ENCODE peak calls at places on chromosome 12, in seven cellular contexts. One of them, this sample, is unnamed.

GRCh38 chr12:51389302-51389999 is 1.8 kb downstream of the GALNT6 start:
- DNase-seq in AG09309: no peak
- DNase-seq in transverse colon: peak
- DNase-seq in RWPE1: no peak
- DNase-seq in nephron progenitor cell: no peak
- DNase-seq in fibroblast of mammary gland: peak
- DNase-seq in Peyer's patch: no peak
- DNase-seq in this sample: no peak

GRCh38 chr12:24488906-24489619 is 459.8 kb downstream of the BCAT1 start:
- DNase-seq in AG09309: no peak
- DNase-seq in transverse colon: no peak
- DNase-seq in RWPE1: no peak
- DNase-seq in nephron progenitor cell: no peak
- DNase-seq in fibroblast of mammary gland: no peak
- DNase-seq in Peyer's patch: no peak
- DNase-seq in this sample: no peak

GRCh38 chr12:130955238-130955816 is 1.6 kb downstream of the ADGRD1 start:
- DNase-seq in AG09309: no peak
- DNase-seq in transverse colon: no peak
- DNase-seq in RWPE1: no peak
- DNase-seq in nephron progenitor cell: no peak
- DNase-seq in fibroblast of mammary gland: no peak
- DNase-seq in Peyer's patch: no peak
- DNase-seq in this sample: no peak

GRCh38 chr12:103518899-103519298 is 23.1 kb upstream of the C12orf42 start:
- DNase-seq in AG09309: no peak
- DNase-seq in transverse colon: no peak
- DNase-seq in RWPE1: no peak
- DNase-seq in nephron progenitor cell: no peak
- DNase-seq in fibroblast of mammary gland: no peak
- DNase-seq in Peyer's patch: no peak
- DNase-seq in this sample: no peak

GRCh38 chr12:117064596-117064995 is 34.6 kb downstream of the TESC start:
- DNase-seq in AG09309: no peak
- DNase-seq in transverse colon: no peak
- DNase-seq in RWPE1: no peak
- DNase-seq in nephron progenitor cell: no peak
- DNase-seq in fibroblast of mammary gland: no peak
- DNase-seq in Peyer's patch: no peak
- DNase-seq in this sample: no peak

GRCh38 chr12:113271853-113272561 is 50.7 kb downstream of the TPCN1 start:
- DNase-seq in AG09309: peak
- DNase-seq in transverse colon: peak
- DNase-seq in RWPE1: peak
- DNase-seq in nephron progenitor cell: no peak
- DNase-seq in fibroblast of mammary gland: peak
- DNase-seq in Peyer's patch: peak
- DNase-seq in this sample: no peak

GRCh38 chr12:47752552-47752951 is 6.1 kb downstream of the RAPGEF3 start:
- DNase-seq in AG09309: no peak
- DNase-seq in transverse colon: no peak
- DNase-seq in RWPE1: peak
- DNase-seq in nephron progenitor cell: no peak
- DNase-seq in fibroblast of mammary gland: peak
- DNase-seq in Peyer's patch: no peak
- DNase-seq in this sample: no peak

GRCh38 chr12:9741726-9742125 is 8.8 kb upstream of the CLECL1 start:
- DNase-seq in AG09309: no peak
- DNase-seq in transverse colon: peak
- DNase-seq in RWPE1: no peak
- DNase-seq in nephron progenitor cell: no peak
- DNase-seq in fibroblast of mammary gland: no peak
- DNase-seq in Peyer's patch: peak
- DNase-seq in this sample: no peak

GRCh38 chr12:93415723-93416464 is 25.9 kb downstream of the UBE2N start:
- DNase-seq in AG09309: no peak
- DNase-seq in transverse colon: no peak
- DNase-seq in RWPE1: no peak
- DNase-seq in nephron progenitor cell: no peak
- DNase-seq in fibroblast of mammary gland: peak
- DNase-seq in Peyer's patch: no peak
- DNase-seq in this sample: no peak

GRCh38 chr12:118611770-118612169 is 235.4 kb downstream of the SUDS3 start:
- DNase-seq in AG09309: no peak
- DNase-seq in transverse colon: no peak
- DNase-seq in RWPE1: no peak
- DNase-seq in nephron progenitor cell: no peak
- DNase-seq in fibroblast of mammary gland: no peak
- DNase-seq in Peyer's patch: no peak
- DNase-seq in this sample: no peak

GRCh38 chr12:47270782-47271664 is 191.3 kb upstream of the AMIGO2 start:
- DNase-seq in AG09309: peak
- DNase-seq in transverse colon: no peak
- DNase-seq in RWPE1: peak
- DNase-seq in nephron progenitor cell: no peak
- DNase-seq in fibroblast of mammary gland: peak
- DNase-seq in Peyer's patch: no peak
- DNase-seq in this sample: no peak

GRCh38 chr12:92955997-92956663 is 27.0 kb upstream of the EEA1 start:
- DNase-seq in AG09309: peak
- DNase-seq in transverse colon: no peak
- DNase-seq in RWPE1: no peak
- DNase-seq in nephron progenitor cell: no peak
- DNase-seq in fibroblast of mammary gland: peak
- DNase-seq in Peyer's patch: no peak
- DNase-seq in this sample: no peak

GRCh38 chr12:22733756-22734155 is 108.8 kb downstream of the ETNK1 start:
- DNase-seq in AG09309: no peak
- DNase-seq in transverse colon: no peak
- DNase-seq in RWPE1: no peak
- DNase-seq in nephron progenitor cell: no peak
- DNase-seq in fibroblast of mammary gland: peak
- DNase-seq in Peyer's patch: no peak
- DNase-seq in this sample: no peak

GRCh38 chr12:12194206-12194605 is 72.6 kb downstream of the LRP6 start:
- DNase-seq in AG09309: no peak
- DNase-seq in transverse colon: no peak
- DNase-seq in RWPE1: peak
- DNase-seq in nephron progenitor cell: no peak
- DNase-seq in fibroblast of mammary gland: peak
- DNase-seq in Peyer's patch: no peak
- DNase-seq in this sample: no peak

GRCh38 chr12:114916531-114916930 is 232.6 kb upstream of the TBX3 start:
- DNase-seq in AG09309: peak
- DNase-seq in transverse colon: no peak
- DNase-seq in RWPE1: no peak
- DNase-seq in nephron progenitor cell: no peak
- DNase-seq in fibroblast of mammary gland: peak
- DNase-seq in Peyer's patch: no peak
- DNase-seq in this sample: no peak

GRCh38 chr12:69266045-69266635 is 26.8 kb downstream of the CPSF6 start:
- DNase-seq in AG09309: no peak
- DNase-seq in transverse colon: no peak
- DNase-seq in RWPE1: peak
- DNase-seq in nephron progenitor cell: no peak
- DNase-seq in fibroblast of mammary gland: peak
- DNase-seq in Peyer's patch: no peak
- DNase-seq in this sample: no peak

GRCh38 chr12:120078868-120079267 is 37.7 kb downstream of the RAB35 start:
- DNase-seq in AG09309: no peak
- DNase-seq in transverse colon: no peak
- DNase-seq in RWPE1: no peak
- DNase-seq in nephron progenitor cell: no peak
- DNase-seq in fibroblast of mammary gland: no peak
- DNase-seq in Peyer's patch: no peak
- DNase-seq in this sample: no peak

GRCh38 chr12:61071015-61071414 is 1189.2 kb upstream of the USP15 start:
- DNase-seq in AG09309: no peak
- DNase-seq in transverse colon: no peak
- DNase-seq in RWPE1: no peak
- DNase-seq in nephron progenitor cell: no peak
- DNase-seq in fibroblast of mammary gland: no peak
- DNase-seq in Peyer's patch: no peak
- DNase-seq in this sample: no peak

GRCh38 chr12:4762773-4763172 is 42.6 kb downstream of the GALNT8 start:
- DNase-seq in AG09309: no peak
- DNase-seq in transverse colon: no peak
- DNase-seq in RWPE1: no peak
- DNase-seq in nephron progenitor cell: no peak
- DNase-seq in fibroblast of mammary gland: no peak
- DNase-seq in Peyer's patch: no peak
- DNase-seq in this sample: no peak
- TF ChIP-seq CTCF in AG09309: no peak
- TF ChIP-seq CTCF in transverse colon: no peak
- TF ChIP-seq CTCF in RWPE1: no peak
- TF ChIP-seq CTCF in nephron progenitor cell: no peak
- TF ChIP-seq CTCF in fibroblast of mammary gland: no peak
- TF ChIP-seq CTCF in Peyer's patch: no peak
- TF ChIP-seq CTCF in this sample: no peak

GRCh38 chr12:14656846-14657245 is 39.6 kb downstream of the GUCY2C start:
- DNase-seq in AG09309: no peak
- DNase-seq in transverse colon: no peak
- DNase-seq in RWPE1: no peak
- DNase-seq in nephron progenitor cell: no peak
- DNase-seq in fibroblast of mammary gland: no peak
- DNase-seq in Peyer's patch: no peak
- DNase-seq in this sample: no peak

GRCh38 chr12:14654416-14654815 is 42.0 kb downstream of the GUCY2C start:
- DNase-seq in AG09309: no peak
- DNase-seq in transverse colon: no peak
- DNase-seq in RWPE1: peak
- DNase-seq in nephron progenitor cell: no peak
- DNase-seq in fibroblast of mammary gland: peak
- DNase-seq in Peyer's patch: no peak
- DNase-seq in this sample: no peak

GRCh38 chr12:14654842-14655241 is 41.6 kb downstream of the GUCY2C start:
- DNase-seq in AG09309: no peak
- DNase-seq in transverse colon: no peak
- DNase-seq in RWPE1: no peak
- DNase-seq in nephron progenitor cell: no peak
- DNase-seq in fibroblast of mammary gland: peak
- DNase-seq in Peyer's patch: no peak
- DNase-seq in this sample: no peak

GRCh38 chr12:14651371-14651770 is 45.0 kb downstream of the GUCY2C start:
- DNase-seq in AG09309: no peak
- DNase-seq in transverse colon: no peak
- DNase-seq in RWPE1: no peak
- DNase-seq in nephron progenitor cell: no peak
- DNase-seq in fibroblast of mammary gland: no peak
- DNase-seq in Peyer's patch: no peak
- DNase-seq in this sample: no peak

GRCh38 chr12:14655284-14655683 is 41.1 kb downstream of the GUCY2C start:
- DNase-seq in AG09309: no peak
- DNase-seq in transverse colon: no peak
- DNase-seq in RWPE1: no peak
- DNase-seq in nephron progenitor cell: no peak
- DNase-seq in fibroblast of mammary gland: no peak
- DNase-seq in Peyer's patch: no peak
- DNase-seq in this sample: no peak
- TF ChIP-seq CTCF in AG09309: no peak
- TF ChIP-seq CTCF in transverse colon: no peak
- TF ChIP-seq CTCF in RWPE1: no peak
- TF ChIP-seq CTCF in nephron progenitor cell: no peak
- TF ChIP-seq CTCF in fibroblast of mammary gland: no peak
- TF ChIP-seq CTCF in Peyer's patch: no peak
- TF ChIP-seq CTCF in this sample: no peak

DNA sequence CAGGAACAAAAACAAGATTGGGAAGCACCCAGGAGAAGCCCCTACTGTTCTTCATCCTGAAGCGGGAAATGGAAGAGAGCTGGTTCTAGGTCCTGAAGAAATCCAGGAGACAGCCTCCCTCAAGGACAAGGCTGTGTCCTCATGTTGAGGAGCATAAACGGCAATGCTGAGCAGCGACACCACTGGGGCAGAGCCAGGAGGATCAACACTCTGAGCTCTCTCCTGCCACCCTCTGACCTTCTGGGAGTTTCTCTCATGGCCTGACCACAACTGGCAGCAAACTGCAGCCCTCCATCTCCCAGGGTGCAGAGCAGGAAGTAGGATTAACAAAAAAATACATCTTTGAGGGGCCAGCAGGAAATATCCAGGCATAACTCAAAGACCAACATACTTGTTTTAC is 1292.2 kb upstream of the TMEM132C start:
- DNase-seq in AG09309: no peak
- DNase-seq in transverse colon: no peak
- DNase-seq in RWPE1: no peak
- DNase-seq in nephron progenitor cell: no peak
- DNase-seq in fibroblast of mammary gland: no peak
- DNase-seq in Peyer's patch: no peak
- DNase-seq in this sample: no peak
- TF ChIP-seq CTCF in AG09309: no peak
- TF ChIP-seq CTCF in transverse colon: no peak
- TF ChIP-seq CTCF in RWPE1: no peak
- TF ChIP-seq CTCF in nephron progenitor cell: no peak
- TF ChIP-seq CTCF in fibroblast of mammary gland: no peak
- TF ChIP-seq CTCF in Peyer's patch: no peak
- TF ChIP-seq CTCF in this sample: no peak

GRCh38 chr12:54020587-54020969 is 7.7 kb upstream of the HOXC6 start:
- DNase-seq in AG09309: no peak
- DNase-seq in transverse colon: no peak
- DNase-seq in RWPE1: no peak
- DNase-seq in nephron progenitor cell: no peak
- DNase-seq in fibroblast of mammary gland: no peak
- DNase-seq in Peyer's patch: no peak
- DNase-seq in this sample: no peak

GRCh38 chr12:54022960-54023884 is 5.0 kb upstream of the HOXC6 start:
- DNase-seq in AG09309: no peak
- DNase-seq in transverse colon: no peak
- DNase-seq in RWPE1: no peak
- DNase-seq in nephron progenitor cell: no peak
- DNase-seq in fibroblast of mammary gland: no peak
- DNase-seq in Peyer's patch: no peak
- DNase-seq in this sample: no peak

GRCh38 chr12:54021006-54021405 is 7.2 kb upstream of the HOXC6 start:
- DNase-seq in AG09309: no peak
- DNase-seq in transverse colon: no peak
- DNase-seq in RWPE1: no peak
- DNase-seq in nephron progenitor cell: no peak
- DNase-seq in fibroblast of mammary gland: no peak
- DNase-seq in Peyer's patch: no peak
- DNase-seq in this sample: no peak

GRCh38 chr12:54019924-54020586 is 8.2 kb upstream of the HOXC6 start:
- DNase-seq in AG09309: no peak
- DNase-seq in transverse colon: no peak
- DNase-seq in RWPE1: no peak
- DNase-seq in nephron progenitor cell: no peak
- DNase-seq in fibroblast of mammary gland: peak
- DNase-seq in Peyer's patch: no peak
- DNase-seq in this sample: no peak

DNA sequence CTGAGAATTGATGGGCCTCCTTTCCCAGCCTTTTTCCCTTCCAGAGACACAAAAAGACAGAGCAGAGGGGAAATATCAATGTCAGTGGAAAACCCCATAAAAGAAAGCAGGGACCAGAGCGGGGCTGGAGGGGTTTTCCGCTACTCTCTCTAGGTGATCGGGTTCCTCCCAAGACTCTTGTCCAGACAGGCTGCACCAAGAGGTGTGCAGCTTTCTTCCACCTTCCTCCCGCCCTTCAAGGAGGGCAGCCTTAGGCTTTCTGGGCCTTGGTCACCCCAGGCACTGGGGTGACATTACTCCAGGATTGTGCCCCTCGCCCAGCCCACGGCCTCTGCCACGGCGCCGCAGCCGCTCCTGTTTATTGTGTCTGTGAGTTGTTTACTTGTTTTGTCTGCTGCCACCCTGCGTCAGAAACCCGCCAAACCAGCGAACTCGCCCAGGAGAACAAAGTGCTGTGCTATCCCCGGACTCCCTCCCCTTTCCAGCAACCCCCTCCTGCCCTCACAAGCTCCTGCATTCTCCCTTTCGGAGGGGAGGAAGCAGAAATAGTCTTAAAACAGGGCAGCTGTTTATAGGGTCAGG is 6.7 kb upstream of the HOXC6 start:
- DNase-seq in AG09309: no peak
- DNase-seq in transverse colon: no peak
- DNase-seq in RWPE1: no peak
- DNase-seq in nephron progenitor cell: peak
- DNase-seq in fibroblast of mammary gland: peak
- DNase-seq in Peyer's patch: no peak
- DNase-seq in this sample: no peak
- TF ChIP-seq CTCF in AG09309: no peak
- TF ChIP-seq CTCF in transverse colon: no peak
- TF ChIP-seq CTCF in RWPE1: peak
- TF ChIP-seq CTCF in nephron progenitor cell: peak
- TF ChIP-seq CTCF in fibroblast of mammary gland: peak
- TF ChIP-seq CTCF in Peyer's patch: no peak
- TF ChIP-seq CTCF in this sample: no peak

This sample was measured in activated B cell treated with CpG ODN at 0.5 μM for 24 hours.